ENCODE peak calls at places on chromosomes 6 and 20, in nine cellular contexts. One of them, this sample, is unnamed.

GRCh38 chr20:17636523-17637412 is 45.3 kb downstream of the RRBP1 start:
- DNase-seq in adrenal gland: peak; percentile 55
- DNase-seq in spleen: no peak
- DNase-seq in Peyer's patch: no peak
- DNase-seq in sigmoid colon: no peak
- DNase-seq in uterus: no peak
- DNase-seq in heart right ventricle: no peak
- DNase-seq in transverse colon: no peak
- DNase-seq in CD8-positive, alpha-beta T cell: no peak
- DNase-seq in this sample: no peak

GRCh38 chr6:15431762-15432495 is 186.1 kb downstream of the JARID2 start:
- DNase-seq in adrenal gland: no peak
- DNase-seq in spleen: no peak
- DNase-seq in Peyer's patch: no peak
- DNase-seq in sigmoid colon: no peak
- DNase-seq in uterus: no peak
- DNase-seq in heart right ventricle: no peak
- DNase-seq in transverse colon: no peak
- DNase-seq in CD8-positive, alpha-beta T cell: no peak
- DNase-seq in this sample: no peak

GRCh38 chr20:19283503-19283902 is 71.1 kb downstream of the SLC24A3 start:
- DNase-seq in adrenal gland: no peak
- DNase-seq in spleen: no peak
- DNase-seq in Peyer's patch: no peak
- DNase-seq in sigmoid colon: no peak
- DNase-seq in uterus: no peak
- DNase-seq in heart right ventricle: no peak
- DNase-seq in transverse colon: no peak
- DNase-seq in CD8-positive, alpha-beta T cell: no peak
- DNase-seq in this sample: no peak

GRCh38 chr20:18019068-18019467 is 38.6 kb downstream of the OVOL2 start:
- DNase-seq in adrenal gland: peak; percentile 18
- DNase-seq in spleen: peak; percentile 51
- DNase-seq in Peyer's patch: no peak
- DNase-seq in sigmoid colon: no peak
- DNase-seq in uterus: no peak
- DNase-seq in heart right ventricle: no peak
- DNase-seq in transverse colon: no peak
- DNase-seq in CD8-positive, alpha-beta T cell: no peak
- DNase-seq in this sample: no peak

GRCh38 chr20:12068146-12068545 is 150.5 kb downstream of the BTBD3 start:
- DNase-seq in adrenal gland: no peak
- DNase-seq in spleen: no peak
- DNase-seq in Peyer's patch: no peak
- DNase-seq in sigmoid colon: no peak
- DNase-seq in uterus: no peak
- DNase-seq in heart right ventricle: no peak
- DNase-seq in transverse colon: no peak
- DNase-seq in CD8-positive, alpha-beta T cell: no peak
- DNase-seq in this sample: no peak

GRCh38 chr6:148869589-148869988 is 122.8 kb downstream of the UST start:
- DNase-seq in adrenal gland: peak; percentile 35
- DNase-seq in spleen: no peak
- DNase-seq in Peyer's patch: no peak
- DNase-seq in sigmoid colon: no peak
- DNase-seq in uterus: no peak
- DNase-seq in heart right ventricle: no peak
- DNase-seq in transverse colon: no peak
- DNase-seq in CD8-positive, alpha-beta T cell: no peak
- DNase-seq in this sample: no peak

GRCh38 chr20:10094566-10095173 is 59.9 kb downstream of the ANKEF1 start:
- DNase-seq in adrenal gland: no peak
- DNase-seq in spleen: no peak
- DNase-seq in Peyer's patch: no peak
- DNase-seq in sigmoid colon: no peak
- DNase-seq in uterus: no peak
- DNase-seq in heart right ventricle: no peak
- DNase-seq in transverse colon: no peak
- DNase-seq in CD8-positive, alpha-beta T cell: no peak
- DNase-seq in this sample: no peak

GRCh38 chr6:118786696-118787453 is 107.1 kb upstream of the ASF1A start:
- DNase-seq in adrenal gland: no peak
- DNase-seq in spleen: no peak
- DNase-seq in Peyer's patch: no peak
- DNase-seq in sigmoid colon: no peak
- DNase-seq in uterus: no peak
- DNase-seq in heart right ventricle: no peak
- DNase-seq in transverse colon: no peak
- DNase-seq in CD8-positive, alpha-beta T cell: no peak
- DNase-seq in this sample: no peak

GRCh38 chr6:122431780-122432179 is 32.3 kb downstream of the HSF2 start:
- DNase-seq in adrenal gland: no peak
- DNase-seq in spleen: no peak
- DNase-seq in Peyer's patch: no peak
- DNase-seq in sigmoid colon: no peak
- DNase-seq in uterus: no peak
- DNase-seq in heart right ventricle: no peak
- DNase-seq in transverse colon: no peak
- DNase-seq in CD8-positive, alpha-beta T cell: no peak
- DNase-seq in this sample: no peak

GRCh38 chr20:45359406-45360148 is 3.4 kb upstream of the SYS1 start:
- DNase-seq in adrenal gland: no peak
- DNase-seq in spleen: no peak
- DNase-seq in Peyer's patch: peak; percentile 56
- DNase-seq in sigmoid colon: peak; percentile 89
- DNase-seq in uterus: peak; percentile 62
- DNase-seq in heart right ventricle: no peak
- DNase-seq in transverse colon: peak; percentile 54
- DNase-seq in CD8-positive, alpha-beta T cell: no peak
- DNase-seq in this sample: no peak

GRCh38 chr20:45880988-45881788 is at the start of gene ZSWIM1:
- DNase-seq in adrenal gland: peak; percentile 99
- DNase-seq in spleen: peak; percentile 99
- DNase-seq in Peyer's patch: peak; percentile 100
- DNase-seq in sigmoid colon: peak; percentile 100
- DNase-seq in uterus: peak; percentile 100
- DNase-seq in heart right ventricle: peak; percentile 99
- DNase-seq in transverse colon: peak; percentile 100
- DNase-seq in CD8-positive, alpha-beta T cell: peak; percentile 99
- DNase-seq in this sample: peak; percentile 99

GRCh38 chr20:40991181-40991889 is 37.3 kb upstream of the TOP1 start:
- DNase-seq in adrenal gland: peak; percentile 68
- DNase-seq in spleen: peak; percentile 86
- DNase-seq in Peyer's patch: peak; percentile 86
- DNase-seq in sigmoid colon: peak; percentile 61
- DNase-seq in uterus: no peak
- DNase-seq in heart right ventricle: no peak
- DNase-seq in transverse colon: peak; percentile 62
- DNase-seq in CD8-positive, alpha-beta T cell: no peak
- DNase-seq in this sample: no peak

GRCh38 chr6:110322151-110323003 is 35.8 kb downstream of the METTL24 start:
- DNase-seq in adrenal gland: no peak
- DNase-seq in spleen: no peak
- DNase-seq in Peyer's patch: no peak
- DNase-seq in sigmoid colon: no peak
- DNase-seq in uterus: no peak
- DNase-seq in heart right ventricle: no peak
- DNase-seq in transverse colon: no peak
- DNase-seq in CD8-positive, alpha-beta T cell: no peak
- DNase-seq in this sample: no peak

GRCh38 chr6:40334496-40334895 is 252.7 kb downstream of the LRFN2 start:
- DNase-seq in adrenal gland: no peak
- DNase-seq in spleen: no peak
- DNase-seq in Peyer's patch: no peak
- DNase-seq in sigmoid colon: no peak
- DNase-seq in uterus: no peak
- DNase-seq in heart right ventricle: no peak
- DNase-seq in transverse colon: no peak
- DNase-seq in CD8-positive, alpha-beta T cell: no peak
- DNase-seq in this sample: no peak

GRCh38 chr6:12241493-12242214 is 48.5 kb upstream of the EDN1 start:
- DNase-seq in adrenal gland: no peak
- DNase-seq in spleen: no peak
- DNase-seq in Peyer's patch: no peak
- DNase-seq in sigmoid colon: no peak
- DNase-seq in uterus: no peak
- DNase-seq in heart right ventricle: no peak
- DNase-seq in transverse colon: peak; percentile 35
- DNase-seq in CD8-positive, alpha-beta T cell: no peak
- DNase-seq in this sample: no peak

GRCh38 chr20:4985658-4986057 is 15.7 kb downstream of the SLC23A2 start:
- DNase-seq in adrenal gland: no peak
- DNase-seq in spleen: no peak
- DNase-seq in Peyer's patch: no peak
- DNase-seq in sigmoid colon: no peak
- DNase-seq in uterus: no peak
- DNase-seq in heart right ventricle: no peak
- DNase-seq in transverse colon: no peak
- DNase-seq in CD8-positive, alpha-beta T cell: no peak
- DNase-seq in this sample: no peak

GRCh38 chr20:58838174-58838573 is 12.5 kb downstream of the GNAS-AS1 start:
- DNase-seq in adrenal gland: no peak
- DNase-seq in spleen: no peak
- DNase-seq in Peyer's patch: no peak
- DNase-seq in sigmoid colon: no peak
- DNase-seq in uterus: no peak
- DNase-seq in heart right ventricle: no peak
- DNase-seq in transverse colon: no peak
- DNase-seq in CD8-positive, alpha-beta T cell: no peak
- DNase-seq in this sample: no peak
- TF ChIP-seq CTCF in adrenal gland: no peak
- TF ChIP-seq CTCF in spleen: no peak
- TF ChIP-seq CTCF in Peyer's patch: no peak
- TF ChIP-seq CTCF in sigmoid colon: no peak
- TF ChIP-seq CTCF in uterus: no peak
- TF ChIP-seq CTCF in heart right ventricle: no peak
- TF ChIP-seq CTCF in transverse colon: no peak
- TF ChIP-seq CTCF in CD8-positive, alpha-beta T cell: no peak
- TF ChIP-seq CTCF in this sample: no peak

DNA sequence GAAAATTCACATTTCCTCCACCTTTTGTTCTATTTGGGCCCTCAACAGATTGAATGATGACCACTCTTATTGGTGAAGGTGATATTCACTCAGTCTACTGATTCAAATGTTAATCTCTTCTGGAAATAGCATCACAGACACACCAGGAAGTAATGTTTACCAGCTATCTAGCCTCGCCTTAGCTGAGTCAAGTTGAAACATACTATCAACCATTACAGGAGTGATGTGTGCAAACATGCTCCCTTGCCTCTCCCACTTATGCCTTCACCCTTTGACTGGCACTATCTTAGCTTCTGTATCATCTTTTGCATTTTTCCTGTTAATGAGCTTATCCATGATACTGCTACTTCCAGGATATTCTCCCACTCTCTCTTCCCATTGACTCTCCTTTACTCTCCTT is 191.9 kb downstream of the CENPW start:
- DNase-seq in adrenal gland: no peak
- DNase-seq in spleen: no peak
- DNase-seq in Peyer's patch: no peak
- DNase-seq in sigmoid colon: no peak
- DNase-seq in uterus: no peak
- DNase-seq in heart right ventricle: no peak
- DNase-seq in transverse colon: no peak
- DNase-seq in CD8-positive, alpha-beta T cell: no peak
- DNase-seq in this sample: no peak
- H3K27me3 ChIP-seq in adrenal gland: no peaks in the 10 kb centered on the region
- H3K27me3 ChIP-seq in spleen: no peaks in the 10 kb centered on the region
- H3K27me3 ChIP-seq in Peyer's patch: no peaks in the 10 kb centered on the region
- H3K27me3 ChIP-seq in sigmoid colon: no peaks in the 10 kb centered on the region
- H3K27me3 ChIP-seq in uterus: no peaks in the 10 kb centered on the region
- H3K27me3 ChIP-seq in heart right ventricle: no peaks in the 10 kb centered on the region
- H3K27me3 ChIP-seq in transverse colon: no peaks in the 10 kb centered on the region
- H3K27me3 ChIP-seq in CD8-positive, alpha-beta T cell: no peaks in the 10 kb centered on the region
- H3K27me3 ChIP-seq in this sample: no peaks in the 10 kb centered on the region

DNA sequence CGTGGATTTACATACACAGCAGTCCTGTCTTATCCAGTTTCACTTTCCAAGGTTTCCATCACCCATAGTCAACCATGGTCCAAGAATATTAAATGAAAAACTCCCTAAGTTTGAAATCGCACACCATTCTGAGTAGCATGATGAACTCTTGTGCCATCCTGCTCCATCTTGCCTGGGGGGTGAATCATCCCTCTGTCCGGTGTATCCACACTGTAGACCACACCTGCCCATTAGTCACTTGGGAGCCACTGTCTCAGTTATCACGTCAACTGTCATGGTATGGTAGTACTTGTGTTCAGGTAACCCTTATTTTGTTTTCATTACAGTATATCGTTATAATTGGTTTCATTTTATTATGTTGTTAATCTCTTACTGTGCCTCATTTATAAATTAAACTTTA is 38.5 kb downstream of the PTGIS start:
- DNase-seq in adrenal gland: no peak
- DNase-seq in spleen: no peak
- DNase-seq in Peyer's patch: no peak
- DNase-seq in sigmoid colon: no peak
- DNase-seq in uterus: no peak
- DNase-seq in heart right ventricle: no peak
- DNase-seq in transverse colon: no peak
- DNase-seq in CD8-positive, alpha-beta T cell: no peak
- DNase-seq in this sample: no peak
- H3K27ac ChIP-seq in adrenal gland: no peak overlapping the region
- H3K27ac ChIP-seq in spleen: no peak overlapping the region
- H3K27ac ChIP-seq in Peyer's patch: no peak overlapping the region
- H3K27ac ChIP-seq in sigmoid colon: no peak overlapping the region
- H3K27ac ChIP-seq in uterus: no peak overlapping the region
- H3K27ac ChIP-seq in heart right ventricle: no peak overlapping the region
- H3K27ac ChIP-seq in transverse colon: no peak overlapping the region
- H3K27ac ChIP-seq in CD8-positive, alpha-beta T cell: no peak overlapping the region
- H3K27ac ChIP-seq in this sample: no peak overlapping the region

GRCh38 chr6:5457036-5457435 is 195.7 kb downstream of the FARS2 start:
- DNase-seq in adrenal gland: no peak
- DNase-seq in spleen: no peak
- DNase-seq in Peyer's patch: no peak
- DNase-seq in sigmoid colon: no peak
- DNase-seq in uterus: no peak
- DNase-seq in heart right ventricle: no peak
- DNase-seq in transverse colon: no peak
- DNase-seq in CD8-positive, alpha-beta T cell: no peak
- DNase-seq in this sample: no peak

GRCh38 chr6:5453531-5453930 is 192.2 kb downstream of the FARS2 start:
- DNase-seq in adrenal gland: no peak
- DNase-seq in spleen: no peak
- DNase-seq in Peyer's patch: no peak
- DNase-seq in sigmoid colon: no peak
- DNase-seq in uterus: no peak
- DNase-seq in heart right ventricle: no peak
- DNase-seq in transverse colon: no peak
- DNase-seq in CD8-positive, alpha-beta T cell: no peak
- DNase-seq in this sample: no peak

GRCh38 chr6:5459346-5459745 is 198.0 kb downstream of the FARS2 start:
- DNase-seq in adrenal gland: no peak
- DNase-seq in spleen: no peak
- DNase-seq in Peyer's patch: no peak
- DNase-seq in sigmoid colon: no peak
- DNase-seq in uterus: no peak
- DNase-seq in heart right ventricle: no peak
- DNase-seq in transverse colon: no peak
- DNase-seq in CD8-positive, alpha-beta T cell: no peak
- DNase-seq in this sample: no peak

GRCh38 chr6:5461365-5461764 is 200.1 kb downstream of the FARS2 start:
- DNase-seq in adrenal gland: no peak
- DNase-seq in spleen: no peak
- DNase-seq in Peyer's patch: no peak
- DNase-seq in sigmoid colon: no peak
- DNase-seq in uterus: no peak
- DNase-seq in heart right ventricle: no peak
- DNase-seq in transverse colon: no peak
- DNase-seq in CD8-positive, alpha-beta T cell: no peak
- DNase-seq in this sample: no peak

GRCh38 chr6:5457983-5458683 is 196.8 kb downstream of the FARS2 start:
- DNase-seq in adrenal gland: no peak
- DNase-seq in spleen: no peak
- DNase-seq in Peyer's patch: no peak
- DNase-seq in sigmoid colon: no peak
- DNase-seq in uterus: no peak
- DNase-seq in heart right ventricle: no peak
- DNase-seq in transverse colon: peak; percentile 19
- DNase-seq in CD8-positive, alpha-beta T cell: no peak
- DNase-seq in this sample: no peak
- TF ChIP-seq CTCF in adrenal gland: no peak
- TF ChIP-seq CTCF in spleen: no peak
- TF ChIP-seq CTCF in Peyer's patch: no peak
- TF ChIP-seq CTCF in sigmoid colon: no peak
- TF ChIP-seq CTCF in uterus: no peak
- TF ChIP-seq CTCF in heart right ventricle: no peak
- TF ChIP-seq CTCF in transverse colon: no peak
- TF ChIP-seq CTCF in CD8-positive, alpha-beta T cell: no peak
- TF ChIP-seq CTCF in this sample: no peak